ENCODE peak calls at places on chromosomes 2 and 18, in four cellular contexts. C, I, P and U are unnamed samples.

GRCh38 chr2:152339762-152340286 is 4.8 kb downstream of the FMNL2 start:
- DNase-seq in C (no peak), I (no peak), P (no peak), U (no peak)

GRCh38 chr18:41938445-41938844 is 16.6 kb upstream of the PIK3C3 start:
- DNase-seq in C (no peak), I (no peak), P (peak), U (no peak)

GRCh38 chr2:127535422-127535901 is at the start of gene MYO7B:
- DNase-seq in C (no peak), I (no peak), P (no peak), U (no peak)

GRCh38 chr2:127511090-127511489 is 15.2 kb downstream of the IWS1 start:
- DNase-seq in C (peak), I (no peak), P (no peak), U (no peak)

GRCh38 chr2:43050866-43051265 is 175.5 kb downstream of the ZFP36L2 start:
- DNase-seq in C (no peak), I (no peak), P (no peak), U (no peak)

GRCh38 chr2:179341152-179341866 is 76.7 kb upstream of the SESTD1 start:
- DNase-seq in C (no peak), I (no peak), P (no peak), U (no peak)

GRCh38 chr2:218448934-218449333 is 30.0 kb downstream of the VIL1 start:
- DNase-seq in C (peak), I (peak), P (peak), U (no peak)

GRCh38 chr2:239561448-239562001 is 160.7 kb upstream of the HDAC4 start:
- DNase-seq in C (no peak), I (no peak), P (no peak), U (no peak)

GRCh38 chr2:151106805-151107490 is 154.7 kb downstream of the RBM43 start:
- DNase-seq in C (no peak), I (no peak), P (no peak), U (no peak)

GRCh38 chr18:79403723-79404566 is 8.2 kb downstream of the NFATC1 start:
- DNase-seq in C (no peak), I (no peak), P (no peak), U (no peak)

GRCh38 chr2:162475661-162476060 is 131.7 kb downstream of the GCA start:
- DNase-seq in C (no peak), I (no peak), P (no peak), U (no peak)

GRCh38 chr2:85537600-85538506 is 1.1 kb upstream of the MAT2A start:
- DNase-seq in C (peak), I (peak), P (peak), U (peak)

GRCh38 chr2:161321944-161322343 is 13.7 kb downstream of the PSMD14 start:
- DNase-seq in C (no peak), I (no peak), P (no peak), U (no peak)

GRCh38 chr2:161165266-161165665 is 5.0 kb downstream of the TANK start:
- DNase-seq in C (no peak), I (no peak), P (no peak), U (no peak)

GRCh38 chr2:106356291-106356690 is 111.9 kb downstream of the RGPD3 start:
- DNase-seq in C (no peak), I (no peak), P (no peak), U (no peak)
- TF ChIP-seq MAFK in C (no peak), I (no peak), P (no peak), U (no peak)

GRCh38 chr2:212943351-212943750 is 208.1 kb downstream of the IKZF2 start:
- DNase-seq in C (no peak), I (no peak), P (no peak), U (no peak)

GRCh38 chr2:212938144-212938793 is 213.1 kb downstream of the IKZF2 start:
- DNase-seq in C (no peak), I (no peak), P (no peak), U (no peak)

GRCh38 chr2:212939777-212940531 is 211.5 kb downstream of the IKZF2 start:
- DNase-seq in C (peak), I (no peak), P (peak), U (no peak)

GRCh38 chr2:212941361-212941760 is 210.1 kb downstream of the IKZF2 start:
- DNase-seq in C (no peak), I (no peak), P (no peak), U (no peak)

GRCh38 chr2:212940816-212941215 is 210.6 kb downstream of the IKZF2 start:
- DNase-seq in C (no peak), I (no peak), P (no peak), U (peak)
- TF ChIP-seq EP300 in C (no peak), I (no peak), P (no peak), U (peak)

DNA sequence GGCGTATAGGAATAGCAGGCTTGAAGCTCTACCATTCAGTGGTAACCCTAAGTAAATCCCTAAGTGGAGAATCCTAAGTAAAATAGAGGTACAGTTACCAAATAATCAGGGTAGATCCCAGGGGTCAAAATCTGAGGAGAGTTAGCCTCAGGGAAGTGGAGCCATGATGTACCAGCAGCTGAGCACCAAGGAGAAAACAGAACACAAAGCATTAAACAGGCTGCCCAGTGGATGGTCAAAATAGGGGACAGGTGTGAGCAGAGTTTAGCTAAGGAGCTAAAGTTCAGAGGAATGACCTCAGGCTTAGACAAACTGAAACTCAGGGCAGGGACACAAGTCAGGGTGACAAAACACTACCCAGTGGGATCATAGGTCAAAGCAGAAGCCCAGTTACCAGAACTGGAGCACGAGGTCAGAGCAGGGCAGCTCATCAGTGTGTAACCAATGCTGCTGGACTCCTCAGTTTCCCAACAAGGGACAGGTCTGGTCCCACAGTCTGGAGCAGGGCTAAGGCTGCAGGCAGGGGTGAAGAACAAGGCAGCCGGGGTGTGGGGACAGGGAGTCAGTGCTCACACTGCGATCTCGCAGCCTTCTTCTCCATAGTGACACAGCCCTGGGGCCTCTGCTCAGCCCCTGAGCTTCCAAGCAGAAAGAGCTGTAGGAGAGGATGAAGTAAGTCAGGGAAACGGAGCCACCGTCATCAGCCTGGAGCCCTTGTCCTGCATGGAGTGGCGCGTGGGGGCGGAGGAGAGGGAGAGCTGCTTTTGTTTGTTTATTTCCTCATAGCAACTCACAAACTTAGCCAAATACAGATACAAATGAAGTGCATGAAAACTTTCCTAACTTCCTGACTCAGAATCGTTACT is 264.0 kb downstream of the MREG start:
- DNase-seq in C (peak), I (no peak), P (peak), U (no peak)
- TF ChIP-seq MAFK in C (peak), I (no peak), P (no peak), U (no peak)

GRCh38 chr2:10454505-10454904 is 6.4 kb upstream of the ODC1 start:
- DNase-seq in C (no peak), I (no peak), P (no peak), U (no peak)
- TF ChIP-seq EP300 in C (no peak), I (no peak), P (no peak), U (no peak)

GRCh38 chr2:104501929-104502328 is 352.0 kb upstream of the POU3F3 start:
- DNase-seq in C (no peak), I (no peak), P (no peak), U (no peak)
- TF ChIP-seq MAFK in C (no peak), I (no peak), P (no peak), U (no peak)

DNA sequence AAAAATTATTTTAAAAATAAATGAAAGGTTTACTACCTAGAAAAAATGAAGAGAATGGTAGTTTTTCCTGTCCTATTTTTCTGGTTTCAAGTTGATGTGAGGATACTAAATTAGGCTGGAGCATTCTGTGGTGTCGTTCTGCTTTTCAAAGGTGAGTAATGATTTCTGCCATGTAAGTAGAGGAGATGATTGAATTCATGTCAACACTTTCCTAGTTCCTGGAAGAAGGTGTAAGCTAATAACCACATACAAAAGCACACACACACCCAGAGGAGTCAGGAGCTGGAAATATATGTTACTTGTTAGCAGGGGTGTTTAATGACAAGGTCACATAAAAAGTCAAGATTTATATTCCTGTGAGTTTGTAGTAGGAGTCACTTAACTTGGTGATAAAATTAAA is 172.1 kb downstream of the TMX3 start:
- DNase-seq in C (no peak), I (no peak), P (no peak), U (no peak)
- TF ChIP-seq EP300 in C (no peak), I (no peak), P (no peak), U (no peak)

GRCh38 chr18:495017-495416 is 5.5 kb downstream of the COLEC12 start:
- DNase-seq in C (no peak), I (no peak), P (no peak), U (no peak)

GRCh38 chr18:492451-492850 is 8.1 kb downstream of the COLEC12 start:
- DNase-seq in C (no peak), I (no peak), P (no peak), U (no peak)

GRCh38 chr18:495452-495851 is 5.0 kb downstream of the COLEC12 start:
- DNase-seq in C (no peak), I (no peak), P (no peak), U (no peak)

GRCh38 chr18:493974-494601 is 6.4 kb downstream of the COLEC12 start:
- DNase-seq in C (no peak), I (no peak), P (no peak), U (no peak)

GRCh38 chr18:494602-494983 is 5.9 kb downstream of the COLEC12 start:
- DNase-seq in C (no peak), I (no peak), P (no peak), U (no peak)
- TF ChIP-seq MAFK in C (no peak), I (no peak), P (no peak), U (no peak)

GRCh38 chr18:6363216-6363615 is 51.5 kb downstream of the L3MBTL4 start:
- DNase-seq in C (no peak), I (no peak), P (no peak), U (no peak)
- TF ChIP-seq EP300 in C (no peak), I (no peak), P (no peak), U (no peak)

DNA sequence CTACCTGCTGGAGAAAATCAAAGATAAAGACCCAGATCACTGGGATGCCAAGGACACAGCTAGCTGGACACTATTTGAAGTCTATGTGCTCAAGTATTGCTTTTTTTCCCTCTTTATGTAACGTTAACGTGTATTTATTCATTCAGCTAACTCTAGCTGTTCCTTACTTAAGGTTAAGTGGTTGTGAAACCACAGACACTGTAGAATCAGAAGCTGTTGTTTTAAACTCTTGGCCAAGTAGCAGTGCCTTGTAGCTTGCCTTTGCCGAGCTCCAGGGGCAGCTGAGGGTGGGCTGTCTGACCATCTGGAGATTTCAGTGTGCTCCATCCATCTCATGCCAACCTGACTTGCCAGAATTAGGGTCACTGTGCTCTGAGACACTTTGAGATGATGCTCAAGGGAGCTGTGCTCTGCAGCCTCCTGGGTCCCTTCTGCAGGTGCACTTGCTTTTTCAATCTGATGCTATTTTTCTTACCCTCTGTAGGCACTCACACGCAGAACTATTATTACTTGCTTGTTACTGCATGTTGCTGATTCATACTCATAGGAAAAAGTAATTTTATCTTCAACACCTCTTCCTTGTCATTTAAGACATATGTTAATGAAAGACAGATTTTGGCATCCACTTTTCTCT is 116.2 kb downstream of the METTL8 start:
- DNase-seq in C (no peak), I (no peak), P (no peak), U (peak)
- TF ChIP-seq MAFK in C (no peak), I (no peak), P (no peak), U (no peak)